ENCODE peak calls at places on chromosomes 3 and 15, in seven cellular contexts. N is AG04450, D is fibroblast of lung, L is body of pancreas, J is psoas muscle, B is DND-41, O is fibroblast of mammary gland. A is an unnamed sample.

GRCh38 chr3:143187132-143187531 is 67.6 kb downstream of the CHST2 start:
- DNase-seq in N (no peak), D (no peak), L (no peak), J (no peak), B (no peak), O (no peak), A (no peak)

GRCh38 chr15:68822818-68823217 is 2.1 kb upstream of the ANP32A start:
- DNase-seq in N (no peak), D (peak; percentile 25), L (no peak), J (no peak), B (no peak), O (no peak), A (no peak)

GRCh38 chr15:69424001-69424400 is 9.9 kb downstream of the KIF23 start:
- DNase-seq in N (no peak), D (no peak), L (no peak), J (no peak), B (no peak), O (no peak), A (no peak)

GRCh38 chr15:39584662-39585393 is 3.9 kb downstream of the THBS1 start:
- DNase-seq in N (no peak), D (no peak), L (no peak), J (no peak), B (no peak), O (no peak), A (peak; percentile 21)

GRCh38 chr3:104245241-104245640 is 1121.5 kb upstream of the ALCAM start:
- DNase-seq in N (no peak), D (no peak), L (no peak), J (no peak), B (no peak), O (no peak), A (no peak)

GRCh38 chr15:101090460-101090853 is 161.4 kb downstream of the CHSY1 start:
- DNase-seq in N (no peak), D (peak; percentile 20), L (no peak), J (no peak), B (peak; percentile 32), O (no peak), A (no peak)

GRCh38 chr3:122092460-122093165 is 37.5 kb downstream of the CD86 start:
- DNase-seq in N (no peak), D (no peak), L (peak; percentile 26), J (peak; percentile 24), B (peak; percentile 46), O (peak; percentile 66), A (peak; percentile 86)

GRCh38 chr3:49460956-49461355 is 9.1 kb upstream of the DAG1 start:
- DNase-seq in N (no peak), D (no peak), L (no peak), J (no peak), B (no peak), O (no peak), A (no peak)

GRCh38 chr15:72782993-72783562 is 480 bp downstream of the ADPGK start:
- DNase-seq in N (no peak), D (peak; percentile 40), L (peak; percentile 51), J (peak; percentile 69), B (peak; percentile 27), O (peak; percentile 42), A (no peak)

GRCh38 chr3:125513490-125514115 is 6.4 kb downstream of the SNX4 start:
- DNase-seq in N (no peak), D (no peak), L (no peak), J (no peak), B (no peak), O (no peak), A (no peak)

GRCh38 chr3:191300422-191300821 is 28.8 kb upstream of the CCDC50 start:
- DNase-seq in N (no peak), D (no peak), L (no peak), J (no peak), B (no peak), O (no peak), A (no peak)

GRCh38 chr3:109071349-109072142 is 46.4 kb downstream of the MORC1 start:
- DNase-seq in N (no peak), D (no peak), L (peak; percentile 51), J (no peak), B (no peak), O (no peak), A (peak; percentile 10)

GRCh38 chr15:63223463-63223862 is 34.1 kb downstream of the RAB8B start:
- DNase-seq in N (no peak), D (no peak), L (no peak), J (no peak), B (no peak), O (no peak), A (peak; percentile 90)

GRCh38 chr3:25661694-25662455 is 2.8 kb downstream of the TOP2B start:
- DNase-seq in N (no peak), D (no peak), L (no peak), J (no peak), B (no peak), O (peak; percentile 20), A (peak; percentile 4)

GRCh38 chr3:119331661-119332060 is 37.5 kb downstream of the ARHGAP31 start:
- DNase-seq in N (no peak), D (no peak), L (no peak), J (no peak), B (no peak), O (peak; percentile 36), A (peak; percentile 75)

GRCh38 chr15:89787946-89788345 is 11.8 kb downstream of the MESP2 start:
- DNase-seq in N (no peak), D (no peak), L (no peak), J (no peak), B (no peak), O (no peak), A (no peak)

GRCh38 chr3:8767667-8768363 is 1.6 kb downstream of the OXTR start:
- DNase-seq in N (no peak), D (peak; percentile 11), L (peak; percentile 51), J (no peak), B (no peak), O (no peak), A (peak; percentile 86)

GRCh38 chr3:30315452-30315851 is 290.9 kb upstream of the TGFBR2 start:
- DNase-seq in N (no peak), D (no peak), L (no peak), J (no peak), B (no peak), O (peak; percentile 72), A (no peak)

GRCh38 chr3:11642455-11643162 is 1.1 kb downstream of the VGLL4 start:
- DNase-seq in N (peak; percentile 39), D (peak; percentile 86), L (peak; percentile 70), J (peak; percentile 83), B (peak; percentile 82), O (peak; percentile 86), A (peak; percentile 46)

GRCh38 chr3:11640009-11640673 is 3.6 kb downstream of the VGLL4 start:
- DNase-seq in N (no peak), D (no peak), L (no peak), J (no peak), B (no peak), O (peak; percentile 41), A (no peak)

GRCh38 chr3:11641683-11642407 is 1.9 kb downstream of the VGLL4 start:
- DNase-seq in N (peak; percentile 38), D (peak; percentile 74), L (peak; percentile 30), J (no peak), B (no peak), O (peak; percentile 67), A (peak; percentile 39)

GRCh38 chr3:11641316-11641682 is 2.4 kb downstream of the VGLL4 start:
- DNase-seq in N (peak; percentile 48), D (peak; percentile 80), L (no peak), J (no peak), B (no peak), O (peak; percentile 70), A (no peak)

GRCh38 chr3:11643212-11644087 is at the start of gene VGLL4:
- DNase-seq in N (peak; percentile 84), D (peak; percentile 94), L (peak; percentile 91), J (peak; percentile 89), B (peak; percentile 94), O (peak; percentile 85), A (peak; percentile 81)
- TF ChIP-seq CTCF in N (peak; percentile 20), D (no peak), L (no peak), J (peak; percentile 2), B (peak; percentile 39), O (peak; percentile 3), A (no peak)

GRCh38 chr3:132134611-132135010 is 99.8 kb upstream of the CPNE4 start:
- DNase-seq in N (peak; percentile 71), D (peak; percentile 89), L (no peak), J (no peak), B (no peak), O (peak; percentile 92), A (peak; percentile 92)

GRCh38 chr3:132136334-132136716 is 101.5 kb upstream of the CPNE4 start:
- DNase-seq in N (no peak), D (no peak), L (no peak), J (no peak), B (no peak), O (no peak), A (no peak)

DNA sequence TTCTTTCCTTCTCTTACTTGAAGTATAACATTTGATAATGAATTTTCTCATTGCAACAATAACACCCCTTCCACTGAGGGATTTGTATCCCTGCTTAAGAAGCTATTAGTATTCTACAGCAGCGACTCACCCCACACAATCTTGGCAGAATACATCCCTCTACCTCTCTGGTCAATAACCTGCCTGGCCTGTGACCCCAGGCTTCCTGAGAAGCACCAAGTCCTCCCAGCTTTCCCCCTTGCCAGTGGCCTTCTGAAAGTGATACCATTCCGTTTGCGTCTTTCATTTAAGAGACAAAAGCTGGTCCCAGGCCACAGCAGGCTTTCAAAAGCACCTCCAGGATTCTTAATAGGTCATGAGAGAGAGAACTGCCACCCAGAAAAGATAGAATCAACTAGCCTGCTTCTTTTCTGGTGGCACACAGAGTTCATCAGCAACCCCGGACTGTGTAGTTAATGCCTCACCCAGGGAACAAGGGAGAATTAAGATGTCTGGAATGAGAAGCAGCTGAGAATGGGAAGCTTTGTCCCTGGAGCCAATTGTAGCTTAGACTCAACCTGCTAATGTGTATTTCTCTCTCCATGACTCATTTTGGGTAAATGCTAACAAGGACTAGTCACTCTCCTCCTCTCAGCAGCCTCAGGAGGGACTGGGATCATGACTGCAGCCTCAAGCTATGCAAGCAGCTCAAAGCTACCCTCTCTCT is 101.0 kb upstream of the CPNE4 start:
- DNase-seq in N (peak; percentile 95), D (peak; percentile 92), L (no peak), J (no peak), B (no peak), O (peak; percentile 98), A (peak; percentile 98)
- H3K4me3 ChIP-seq in N (peak overlapping the region; percentile 51), D (peak overlapping the region; percentile 48), L (no peak overlapping the region), J (no peak overlapping the region), B (no peak overlapping the region), O (peak overlapping the region; percentile 39), A (peak overlapping the region; percentile 22)

DNA sequence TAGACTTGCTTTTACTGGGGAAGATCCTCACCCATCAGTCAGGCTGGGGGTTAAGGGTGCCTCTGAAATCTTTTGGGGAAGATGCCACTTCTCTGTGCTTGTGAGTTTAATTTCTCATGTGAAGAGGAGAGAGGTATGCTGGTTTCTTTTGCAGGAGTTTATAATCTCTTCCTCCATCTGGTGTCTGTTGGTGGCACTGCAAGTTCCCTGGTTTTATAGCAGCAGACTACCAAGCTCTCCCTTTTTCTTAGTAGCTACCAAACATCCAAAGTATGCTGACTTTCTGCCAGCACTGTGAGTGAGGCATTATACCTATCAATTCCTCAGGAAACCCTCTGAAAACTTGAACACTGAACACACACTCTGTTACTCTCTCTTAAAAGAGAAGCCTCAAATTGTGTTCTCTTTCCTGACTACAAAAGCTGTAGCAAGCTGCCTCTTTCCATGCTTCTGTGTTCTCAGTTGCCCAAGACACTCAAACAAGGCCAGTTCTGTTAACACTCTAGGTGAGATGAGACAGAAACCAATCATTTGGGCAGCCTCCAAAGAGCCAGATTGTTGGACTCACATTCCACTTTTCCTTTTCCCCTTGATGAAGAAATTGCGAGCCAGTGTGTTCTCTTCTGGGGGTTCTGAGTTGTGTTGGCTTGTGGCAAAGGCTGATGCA is 299.5 kb downstream of the GAP43 start:
- DNase-seq in N (peak; percentile 10), D (peak; percentile 41), L (no peak), J (no peak), B (no peak), O (peak; percentile 35), A (peak; percentile 44)
- TF ChIP-seq CTCF in N (peak; percentile 73), D (peak; percentile 66), L (no peak), J (no peak), B (peak; percentile 45), O (peak; percentile 58), A (peak; percentile 71)

GRCh38 chr15:41513282-41514227 is at the start of gene LTK:
- DNase-seq in N (no peak), D (no peak), L (no peak), J (no peak), B (no peak), O (no peak), A (no peak)
- H3K4me3 ChIP-seq in N (peak within 1 kb of the TSS; percentile 36), D (peak within 1 kb of the TSS; percentile 44), L (no peak within 1 kb of the TSS), J (peak within 1 kb of the TSS; percentile 54), B (no peak within 1 kb of the TSS), O (peak within 1 kb of the TSS; percentile 12), A (no peak within 1 kb of the TSS)

A was measured in epithelial cell of esophagus.